ENCODE peak calls at places on chromosomes 7 and 10, in seven cellular contexts. One of them, this sample, is unnamed.

GRCh38 chr10:48484911-48485310 is 120.0 kb downstream of the ARHGAP22 start:
- DNase-seq in fibroblast of the aortic adventitia: no peak
- DNase-seq in NCI-H2081: no peak
- DNase-seq in stimulated activated naive CD4-positive, alpha-beta T cell treated with Interleukin-2 at 50 U/mL for 16 hours: no peak
- DNase-seq in stimulated activated CD4-positive, alpha-beta T cell treated with anti-CD3 and anti-CD28 coated beads, TNF-alpha, amount 100 ng/mL, for 24 hours: no peak
- DNase-seq in NCI-H82: no peak
- DNase-seq in lung: no peak
- DNase-seq in this sample: no peak

GRCh38 chr10:13090289-13090688 is 9.7 kb upstream of the OPTN start:
- DNase-seq in NCI-H82: no peak
- DNase-seq in NCI-H2081: no peak
- DNase-seq in lung: no peak
- DNase-seq in stimulated activated CD4-positive, alpha-beta T cell treated with anti-CD3 and anti-CD28 coated beads, TNF-alpha, amount 100 ng/mL, for 24 hours: no peak
- DNase-seq in stimulated activated naive CD4-positive, alpha-beta T cell treated with Interleukin-2 at 50 U/mL for 16 hours: no peak
- DNase-seq in fibroblast of the aortic adventitia: no peak
- DNase-seq in this sample: no peak

GRCh38 chr7:77571791-77572190 is 34.7 kb downstream of the PTPN12 start:
- DNase-seq in lung: no peak
- DNase-seq in stimulated activated CD4-positive, alpha-beta T cell treated with anti-CD3 and anti-CD28 coated beads, TNF-alpha, amount 100 ng/mL, for 24 hours: no peak
- DNase-seq in fibroblast of the aortic adventitia: no peak
- DNase-seq in stimulated activated naive CD4-positive, alpha-beta T cell treated with Interleukin-2 at 50 U/mL for 16 hours: no peak
- DNase-seq in NCI-H2081: no peak
- DNase-seq in NCI-H82: no peak
- DNase-seq in this sample: no peak

GRCh38 chr7:142808802-142809583 is 38.2 kb downstream of the PRSS2 start:
- DNase-seq in NCI-H82: no peak
- DNase-seq in stimulated activated CD4-positive, alpha-beta T cell treated with anti-CD3 and anti-CD28 coated beads, TNF-alpha, amount 100 ng/mL, for 24 hours: peak
- DNase-seq in NCI-H2081: no peak
- DNase-seq in stimulated activated naive CD4-positive, alpha-beta T cell treated with Interleukin-2 at 50 U/mL for 16 hours: peak
- DNase-seq in lung: no peak
- DNase-seq in fibroblast of the aortic adventitia: no peak
- DNase-seq in this sample: peak

GRCh38 chr7:106217089-106217542 is 67.7 kb downstream of the NAMPT start:
- DNase-seq in lung: peak
- DNase-seq in fibroblast of the aortic adventitia: peak
- DNase-seq in NCI-H82: no peak
- DNase-seq in stimulated activated CD4-positive, alpha-beta T cell treated with anti-CD3 and anti-CD28 coated beads, TNF-alpha, amount 100 ng/mL, for 24 hours: no peak
- DNase-seq in NCI-H2081: no peak
- DNase-seq in stimulated activated naive CD4-positive, alpha-beta T cell treated with Interleukin-2 at 50 U/mL for 16 hours: no peak
- DNase-seq in this sample: no peak

GRCh38 chr10:11256896-11257295 is 239.2 kb downstream of the CELF2 start:
- DNase-seq in NCI-H82: no peak
- DNase-seq in lung: no peak
- DNase-seq in stimulated activated CD4-positive, alpha-beta T cell treated with anti-CD3 and anti-CD28 coated beads, TNF-alpha, amount 100 ng/mL, for 24 hours: no peak
- DNase-seq in stimulated activated naive CD4-positive, alpha-beta T cell treated with Interleukin-2 at 50 U/mL for 16 hours: no peak
- DNase-seq in fibroblast of the aortic adventitia: no peak
- DNase-seq in NCI-H2081: no peak
- DNase-seq in this sample: no peak

GRCh38 chr7:106681815-106682495 is 21.0 kb upstream of the CCDC71L start:
- DNase-seq in NCI-H2081: no peak
- DNase-seq in lung: no peak
- DNase-seq in fibroblast of the aortic adventitia: peak
- DNase-seq in stimulated activated naive CD4-positive, alpha-beta T cell treated with Interleukin-2 at 50 U/mL for 16 hours: no peak
- DNase-seq in NCI-H82: no peak
- DNase-seq in stimulated activated CD4-positive, alpha-beta T cell treated with anti-CD3 and anti-CD28 coated beads, TNF-alpha, amount 100 ng/mL, for 24 hours: no peak
- DNase-seq in this sample: no peak

GRCh38 chr7:4132221-4132620 is 549.9 kb upstream of the FOXK1 start:
- DNase-seq in NCI-H2081: no peak
- DNase-seq in lung: no peak
- DNase-seq in NCI-H82: no peak
- DNase-seq in stimulated activated naive CD4-positive, alpha-beta T cell treated with Interleukin-2 at 50 U/mL for 16 hours: no peak
- DNase-seq in stimulated activated CD4-positive, alpha-beta T cell treated with anti-CD3 and anti-CD28 coated beads, TNF-alpha, amount 100 ng/mL, for 24 hours: no peak
- DNase-seq in fibroblast of the aortic adventitia: no peak
- DNase-seq in this sample: no peak